ENCODE peak calls at places on chromosomes 16 and 17, in six cellular contexts. One of them, this sample, is unnamed.

GRCh38 chr17:62064029-62064790 is 868 bp downstream of the MED13 start:
- DNase-seq in HFF-Myc: no peak
- DNase-seq in sigmoid colon: no peak
- DNase-seq in SK-N-SH: no peak
- DNase-seq in AG09309: no peak
- DNase-seq in fibroblast of lung: peak
- DNase-seq in this sample: peak

GRCh38 chr16:11667824-11668589 is at the start of gene SNN:
- DNase-seq in fibroblast of lung: peak
- DNase-seq in AG09309: peak
- DNase-seq in sigmoid colon: peak
- DNase-seq in SK-N-SH: peak
- DNase-seq in HFF-Myc: no peak
- DNase-seq in this sample: peak

GRCh38 chr17:4005296-4006164 is 41.3 kb upstream of the ATP2A3 start:
- DNase-seq in SK-N-SH: no peak
- DNase-seq in sigmoid colon: no peak
- DNase-seq in AG09309: no peak
- DNase-seq in HFF-Myc: no peak
- DNase-seq in fibroblast of lung: no peak
- DNase-seq in this sample: no peak

GRCh38 chr17:56165017-56165720 is 11.9 kb downstream of the ANKFN1 start:
- DNase-seq in HFF-Myc: no peak
- DNase-seq in fibroblast of lung: no peak
- DNase-seq in SK-N-SH: no peak
- DNase-seq in sigmoid colon: no peak
- DNase-seq in AG09309: no peak
- DNase-seq in this sample: no peak

GRCh38 chr16:15948532-15949209 is 745 bp upstream of the ABCC1 start:
- DNase-seq in fibroblast of lung: no peak
- DNase-seq in SK-N-SH: no peak
- DNase-seq in AG09309: no peak
- DNase-seq in sigmoid colon: no peak
- DNase-seq in HFF-Myc: no peak
- DNase-seq in this sample: no peak

GRCh38 chr17:44906010-44906646 is 6.9 kb upstream of the EFTUD2 start:
- DNase-seq in AG09309: peak
- DNase-seq in fibroblast of lung: peak
- DNase-seq in SK-N-SH: no peak
- DNase-seq in sigmoid colon: no peak
- DNase-seq in HFF-Myc: peak
- DNase-seq in this sample: peak

GRCh38 chr16:21608647-21609328 is 9.4 kb downstream of the METTL9 start:
- DNase-seq in AG09309: no peak
- DNase-seq in fibroblast of lung: no peak
- DNase-seq in SK-N-SH: no peak
- DNase-seq in sigmoid colon: no peak
- DNase-seq in HFF-Myc: no peak
- DNase-seq in this sample: peak

GRCh38 chr17:82175951-82176350 is 36.7 kb downstream of the CCDC57 start:
- DNase-seq in AG09309: no peak
- DNase-seq in HFF-Myc: no peak
- DNase-seq in SK-N-SH: no peak
- DNase-seq in sigmoid colon: no peak
- DNase-seq in fibroblast of lung: no peak
- DNase-seq in this sample: no peak

GRCh38 chr16:9797306-9797705 is 384.9 kb downstream of the GRIN2A start:
- DNase-seq in HFF-Myc: no peak
- DNase-seq in SK-N-SH: no peak
- DNase-seq in sigmoid colon: no peak
- DNase-seq in AG09309: peak
- DNase-seq in fibroblast of lung: no peak
- DNase-seq in this sample: peak

GRCh38 chr16:66524601-66525164 is 25.2 kb downstream of the TK2 start:
- DNase-seq in sigmoid colon: no peak
- DNase-seq in fibroblast of lung: no peak
- DNase-seq in AG09309: no peak
- DNase-seq in SK-N-SH: no peak
- DNase-seq in HFF-Myc: no peak
- DNase-seq in this sample: no peak

GRCh38 chr17:1471490-1471889 is 15.5 kb upstream of the CRK start:
- DNase-seq in HFF-Myc: no peak
- DNase-seq in SK-N-SH: no peak
- DNase-seq in AG09309: no peak
- DNase-seq in sigmoid colon: no peak
- DNase-seq in fibroblast of lung: no peak
- DNase-seq in this sample: no peak

GRCh38 chr17:74547736-74548135 is 1.8 kb upstream of the CD300C start:
- DNase-seq in HFF-Myc: no peak
- DNase-seq in fibroblast of lung: no peak
- DNase-seq in sigmoid colon: no peak
- DNase-seq in SK-N-SH: no peak
- DNase-seq in AG09309: no peak
- DNase-seq in this sample: no peak

DNA sequence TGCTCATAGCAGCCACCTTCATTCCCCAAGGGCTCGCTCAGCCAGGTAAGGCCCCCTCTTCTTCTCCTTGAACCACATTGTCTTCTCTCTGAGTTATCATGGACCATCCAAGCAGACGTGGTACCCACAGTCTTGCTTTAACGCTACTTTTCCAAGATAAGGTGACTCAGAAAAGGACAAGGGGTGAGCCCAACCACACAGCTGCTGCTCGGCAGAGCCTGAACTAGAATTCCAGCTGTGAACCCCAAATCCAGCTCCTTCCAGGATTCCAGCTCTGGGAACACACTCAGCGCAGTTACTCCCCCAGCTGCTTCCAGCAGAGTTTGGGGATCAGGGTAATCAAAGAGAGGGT is 272 bp downstream of the CCL2 start:
- DNase-seq in sigmoid colon: no peak
- DNase-seq in fibroblast of lung: no peak
- DNase-seq in SK-N-SH: no peak
- DNase-seq in AG09309: no peak
- DNase-seq in HFF-Myc: no peak
- DNase-seq in this sample: no peak
- H3K4me3 ChIP-seq in sigmoid colon: peak
- H3K4me3 ChIP-seq in fibroblast of lung: peak
- H3K4me3 ChIP-seq in SK-N-SH: peak
- H3K4me3 ChIP-seq in AG09309: peak
- H3K4me3 ChIP-seq in HFF-Myc: peak
- H3K4me3 ChIP-seq in this sample: peak

DNA sequence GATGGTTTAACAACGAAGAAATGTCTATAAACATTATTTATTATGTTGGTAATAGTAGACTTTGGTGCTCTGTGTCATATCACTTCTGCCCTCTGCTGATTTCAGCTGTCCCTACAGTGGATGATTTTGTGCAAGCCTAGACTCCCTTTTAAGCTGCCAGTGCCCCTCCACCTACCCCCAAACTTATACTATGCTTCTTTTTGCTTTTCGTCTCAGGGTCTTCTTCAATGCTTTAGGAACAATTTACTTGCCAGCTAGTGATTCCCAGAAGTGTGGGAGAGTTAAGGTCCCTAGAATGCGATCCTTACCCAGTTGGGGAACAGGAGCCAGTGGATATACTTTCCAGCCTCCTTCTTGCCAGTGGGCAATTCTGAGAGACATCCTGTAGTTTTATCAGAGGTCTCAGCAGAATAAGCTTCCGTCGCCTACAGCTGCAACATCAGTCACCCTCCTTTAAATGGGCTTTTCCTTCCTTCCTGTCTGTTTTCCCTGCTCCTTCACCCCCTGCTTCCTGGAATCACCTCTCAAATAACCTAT is 4.1 kb downstream of the ICAM2 start:
- DNase-seq in SK-N-SH: peak
- DNase-seq in HFF-Myc: no peak
- DNase-seq in AG09309: no peak
- DNase-seq in fibroblast of lung: no peak
- DNase-seq in sigmoid colon: no peak
- DNase-seq in this sample: no peak
- TF ChIP-seq CTCF in SK-N-SH: peak
- TF ChIP-seq CTCF in HFF-Myc: no peak
- TF ChIP-seq CTCF in AG09309: peak
- TF ChIP-seq CTCF in fibroblast of lung: peak
- TF ChIP-seq CTCF in sigmoid colon: no peak
- TF ChIP-seq CTCF in this sample: peak

GRCh38 chr17:10821770-10822169 is 16.1 kb downstream of the PIRT start:
- DNase-seq in SK-N-SH: no peak
- DNase-seq in fibroblast of lung: no peak
- DNase-seq in sigmoid colon: no peak
- DNase-seq in HFF-Myc: no peak
- DNase-seq in AG09309: no peak
- DNase-seq in this sample: no peak
- H3K4me3 ChIP-seq in SK-N-SH: no peak
- H3K4me3 ChIP-seq in fibroblast of lung: no peak
- H3K4me3 ChIP-seq in sigmoid colon: no peak
- H3K4me3 ChIP-seq in HFF-Myc: no peak
- H3K4me3 ChIP-seq in AG09309: no peak
- H3K4me3 ChIP-seq in this sample: no peak

GRCh38 chr17:13940858-13941665 is 128.2 kb upstream of the COX10 start:
- DNase-seq in HFF-Myc: no peak
- DNase-seq in AG09309: no peak
- DNase-seq in sigmoid colon: no peak
- DNase-seq in SK-N-SH: no peak
- DNase-seq in fibroblast of lung: peak
- DNase-seq in this sample: peak

GRCh38 chr17:13943859-13944258 is 125.4 kb upstream of the COX10 start:
- DNase-seq in AG09309: no peak
- DNase-seq in fibroblast of lung: no peak
- DNase-seq in SK-N-SH: no peak
- DNase-seq in sigmoid colon: no peak
- DNase-seq in HFF-Myc: no peak
- DNase-seq in this sample: no peak

GRCh38 chr17:13933597-13934276 is 135.6 kb upstream of the COX10 start:
- DNase-seq in SK-N-SH: no peak
- DNase-seq in sigmoid colon: no peak
- DNase-seq in HFF-Myc: no peak
- DNase-seq in fibroblast of lung: no peak
- DNase-seq in AG09309: no peak
- DNase-seq in this sample: no peak

GRCh38 chr17:13941781-13942180 is 127.5 kb upstream of the COX10 start:
- DNase-seq in HFF-Myc: no peak
- DNase-seq in AG09309: no peak
- DNase-seq in SK-N-SH: no peak
- DNase-seq in fibroblast of lung: no peak
- DNase-seq in sigmoid colon: no peak
- DNase-seq in this sample: no peak

DNA sequence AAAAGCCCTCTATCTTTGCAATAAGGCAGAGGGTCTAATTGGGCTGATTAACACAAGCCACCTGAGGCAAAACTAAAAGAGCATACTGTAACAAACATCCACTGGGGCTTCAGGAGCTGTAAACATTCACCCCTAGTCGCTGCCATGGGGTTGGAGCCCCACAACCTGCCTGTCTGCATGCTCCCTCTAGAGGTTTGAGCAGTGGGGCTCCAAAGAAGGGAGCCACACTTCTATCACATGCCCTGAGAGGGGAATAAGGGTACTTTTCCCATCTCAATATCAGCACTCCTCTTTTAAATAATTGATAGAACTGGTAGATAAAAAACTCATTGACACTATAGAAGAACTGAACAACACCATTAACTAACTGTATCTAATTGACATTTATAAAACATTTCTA is 130.1 kb upstream of the COX10 start:
- DNase-seq in fibroblast of lung: no peak
- DNase-seq in SK-N-SH: no peak
- DNase-seq in AG09309: no peak
- DNase-seq in HFF-Myc: no peak
- DNase-seq in sigmoid colon: no peak
- DNase-seq in this sample: no peak
- TF ChIP-seq CTCF in fibroblast of lung: peak
- TF ChIP-seq CTCF in SK-N-SH: no peak
- TF ChIP-seq CTCF in AG09309: no peak
- TF ChIP-seq CTCF in HFF-Myc: peak
- TF ChIP-seq CTCF in sigmoid colon: no peak
- TF ChIP-seq CTCF in this sample: no peak

GRCh38 chr17:80492343-80493136 is 16.1 kb upstream of the NPTX1 start:
- DNase-seq in sigmoid colon: no peak
- DNase-seq in SK-N-SH: no peak
- DNase-seq in AG09309: no peak
- DNase-seq in HFF-Myc: no peak
- DNase-seq in fibroblast of lung: no peak
- DNase-seq in this sample: no peak
- H3K4me3 ChIP-seq in sigmoid colon: no peak
- H3K4me3 ChIP-seq in SK-N-SH: no peak
- H3K4me3 ChIP-seq in AG09309: no peak
- H3K4me3 ChIP-seq in HFF-Myc: no peak
- H3K4me3 ChIP-seq in fibroblast of lung: no peak
- H3K4me3 ChIP-seq in this sample: no peak

GRCh38 chr16:50381679-50382440 is 13.1 kb upstream of the BRD7 start:
- DNase-seq in HFF-Myc: no peak
- DNase-seq in SK-N-SH: no peak
- DNase-seq in AG09309: no peak
- DNase-seq in sigmoid colon: no peak
- DNase-seq in fibroblast of lung: no peak
- DNase-seq in this sample: no peak
- TF ChIP-seq CTCF in HFF-Myc: peak
- TF ChIP-seq CTCF in SK-N-SH: peak
- TF ChIP-seq CTCF in AG09309: no peak
- TF ChIP-seq CTCF in sigmoid colon: no peak
- TF ChIP-seq CTCF in fibroblast of lung: no peak
- TF ChIP-seq CTCF in this sample: peak

GRCh38 chr16:1441391-1441829 is 2.9 kb downstream of the CCDC154 start:
- DNase-seq in sigmoid colon: no peak
- DNase-seq in fibroblast of lung: no peak
- DNase-seq in HFF-Myc: no peak
- DNase-seq in SK-N-SH: no peak
- DNase-seq in AG09309: no peak
- DNase-seq in this sample: no peak

GRCh38 chr16:1436731-1437355 is 6.0 kb downstream of the PERCC1 start:
- DNase-seq in HFF-Myc: no peak
- DNase-seq in AG09309: no peak
- DNase-seq in fibroblast of lung: no peak
- DNase-seq in SK-N-SH: no peak
- DNase-seq in sigmoid colon: no peak
- DNase-seq in this sample: no peak

GRCh38 chr16:1437606-1438005 is 6.7 kb downstream of the PERCC1 start:
- DNase-seq in fibroblast of lung: no peak
- DNase-seq in HFF-Myc: no peak
- DNase-seq in AG09309: no peak
- DNase-seq in SK-N-SH: peak
- DNase-seq in sigmoid colon: no peak
- DNase-seq in this sample: no peak

GRCh38 chr16:1438229-1439057 is 5.9 kb downstream of the CCDC154 start:
- DNase-seq in AG09309: no peak
- DNase-seq in SK-N-SH: no peak
- DNase-seq in fibroblast of lung: no peak
- DNase-seq in HFF-Myc: no peak
- DNase-seq in sigmoid colon: no peak
- DNase-seq in this sample: no peak

DNA sequence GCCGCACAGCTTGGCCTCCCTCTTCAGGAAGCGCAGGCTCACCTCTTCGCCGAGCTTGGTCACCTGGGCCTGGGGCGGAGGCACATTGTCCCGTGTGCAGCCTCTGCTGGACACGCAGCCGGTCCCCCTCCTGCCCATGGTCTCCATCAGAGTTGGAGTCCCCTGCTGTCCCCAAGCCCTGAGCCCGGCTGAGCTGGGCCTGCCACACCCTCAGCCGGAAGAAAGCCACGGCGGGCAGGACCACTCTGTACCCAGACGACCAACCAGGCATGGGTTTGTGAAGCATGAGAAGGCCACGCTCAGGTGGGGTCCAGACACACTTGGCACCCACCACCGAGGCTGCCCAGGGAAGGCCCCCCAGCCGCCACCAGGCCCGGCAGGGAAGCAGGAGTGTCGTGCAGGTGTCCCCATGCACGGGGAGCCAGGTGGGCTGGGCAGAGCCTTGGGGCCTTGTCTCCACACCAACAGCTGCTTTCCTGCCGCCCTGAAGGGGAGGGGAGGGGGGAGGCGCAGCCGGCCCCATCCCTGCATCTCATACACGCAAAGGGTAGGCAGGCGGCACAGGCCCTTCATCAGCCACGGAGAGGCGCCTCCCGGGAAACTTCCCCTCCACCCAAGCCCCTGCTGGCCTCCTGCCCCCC is 5.2 kb downstream of the CCDC154 start:
- DNase-seq in HFF-Myc: no peak
- DNase-seq in sigmoid colon: no peak
- DNase-seq in SK-N-SH: no peak
- DNase-seq in fibroblast of lung: no peak
- DNase-seq in AG09309: no peak
- DNase-seq in this sample: no peak
- H3K4me3 ChIP-seq in HFF-Myc: no peak
- H3K4me3 ChIP-seq in sigmoid colon: no peak
- H3K4me3 ChIP-seq in SK-N-SH: no peak
- H3K4me3 ChIP-seq in fibroblast of lung: no peak
- H3K4me3 ChIP-seq in AG09309: no peak
- H3K4me3 ChIP-seq in this sample: no peak

This sample was measured in fibroblast of pulmonary artery.